ENCODE peak calls at places on chromosomes 13 and 19, in nine cellular contexts. One of them, this sample, is unnamed.

GRCh38 chr19:16397791-16398529 is 73.3 kb downstream of the KLF2 start:
- DNase-seq in PC-3: no peak
- DNase-seq in fibroblast of mammary gland: no peak
- DNase-seq in Peyer's patch: no peak
- DNase-seq in tibial artery: no peak
- DNase-seq in SK-N-SH: no peak
- DNase-seq in Calu3: no peak
- DNase-seq in natural killer cell: no peak
- DNase-seq in AG04449: no peak
- DNase-seq in this sample: no peak

GRCh38 chr19:15378529-15379082 is 981 bp downstream of the AKAP8 start:
- DNase-seq in fibroblast of mammary gland: peak; percentile 44
- DNase-seq in Calu3: peak; percentile 20
- DNase-seq in tibial artery: no peak
- DNase-seq in PC-3: peak; percentile 43
- DNase-seq in Peyer's patch: peak; percentile 59
- DNase-seq in AG04449: no peak
- DNase-seq in natural killer cell: peak; percentile 39
- DNase-seq in SK-N-SH: peak; percentile 62
- DNase-seq in this sample: peak; percentile 55

GRCh38 chr19:12695997-12696365 is 450 bp downstream of the FBXW9 start:
- DNase-seq in SK-N-SH: peak; percentile 59
- DNase-seq in Calu3: no peak
- DNase-seq in tibial artery: no peak
- DNase-seq in PC-3: no peak
- DNase-seq in Peyer's patch: no peak
- DNase-seq in AG04449: no peak
- DNase-seq in natural killer cell: no peak
- DNase-seq in fibroblast of mammary gland: no peak
- DNase-seq in this sample: peak; percentile 23

GRCh38 chr13:83878691-83879410 is 3.4 kb downstream of the SLITRK1 start:
- DNase-seq in Calu3: no peak
- DNase-seq in SK-N-SH: no peak
- DNase-seq in AG04449: no peak
- DNase-seq in tibial artery: no peak
- DNase-seq in fibroblast of mammary gland: no peak
- DNase-seq in PC-3: no peak
- DNase-seq in Peyer's patch: no peak
- DNase-seq in natural killer cell: no peak
- DNase-seq in this sample: no peak

GRCh38 chr19:47886010-47886559 is at the start of gene SULT2A1:
- DNase-seq in SK-N-SH: no peak
- DNase-seq in Calu3: no peak
- DNase-seq in tibial artery: no peak
- DNase-seq in Peyer's patch: no peak
- DNase-seq in fibroblast of mammary gland: no peak
- DNase-seq in PC-3: no peak
- DNase-seq in AG04449: no peak
- DNase-seq in natural killer cell: no peak
- DNase-seq in this sample: no peak

GRCh38 chr13:59024434-59024833 is 1139.3 kb downstream of the DIAPH3 start:
- DNase-seq in tibial artery: no peak
- DNase-seq in natural killer cell: no peak
- DNase-seq in PC-3: no peak
- DNase-seq in Peyer's patch: no peak
- DNase-seq in AG04449: no peak
- DNase-seq in fibroblast of mammary gland: no peak
- DNase-seq in SK-N-SH: no peak
- DNase-seq in Calu3: no peak
- DNase-seq in this sample: peak; percentile 5

GRCh38 chr19:30227661-30228112 is 144.5 kb upstream of the ZNF536 start:
- DNase-seq in natural killer cell: no peak
- DNase-seq in AG04449: no peak
- DNase-seq in Calu3: peak; percentile 68
- DNase-seq in tibial artery: no peak
- DNase-seq in PC-3: peak; percentile 48
- DNase-seq in Peyer's patch: no peak
- DNase-seq in SK-N-SH: peak; percentile 87
- DNase-seq in fibroblast of mammary gland: peak; percentile 12
- DNase-seq in this sample: peak; percentile 52

GRCh38 chr13:33128134-33128533 is 111.9 kb downstream of the KL start:
- DNase-seq in SK-N-SH: no peak
- DNase-seq in natural killer cell: no peak
- DNase-seq in Peyer's patch: no peak
- DNase-seq in PC-3: peak; percentile 22
- DNase-seq in Calu3: no peak
- DNase-seq in AG04449: no peak
- DNase-seq in tibial artery: no peak
- DNase-seq in fibroblast of mammary gland: no peak
- DNase-seq in this sample: no peak

GRCh38 chr13:44013666-44014291 is 134.1 kb downstream of the LACC1 start:
- DNase-seq in fibroblast of mammary gland: peak; percentile 63
- DNase-seq in SK-N-SH: no peak
- DNase-seq in Calu3: no peak
- DNase-seq in PC-3: peak; percentile 33
- DNase-seq in natural killer cell: no peak
- DNase-seq in Peyer's patch: no peak
- DNase-seq in tibial artery: no peak
- DNase-seq in AG04449: peak; percentile 23
- DNase-seq in this sample: peak; percentile 16

GRCh38 chr19:13010038-13010991 is 15.0 kb downstream of the NFIX start:
- DNase-seq in fibroblast of mammary gland: peak; percentile 55
- DNase-seq in PC-3: no peak
- DNase-seq in Peyer's patch: no peak
- DNase-seq in AG04449: no peak
- DNase-seq in natural killer cell: no peak
- DNase-seq in SK-N-SH: no peak
- DNase-seq in tibial artery: peak; percentile 96
- DNase-seq in Calu3: no peak
- DNase-seq in this sample: no peak

GRCh38 chr13:99808786-99809185 is 162.8 kb downstream of the ZIC5 start:
- DNase-seq in Calu3: no peak
- DNase-seq in PC-3: no peak
- DNase-seq in natural killer cell: no peak
- DNase-seq in Peyer's patch: no peak
- DNase-seq in fibroblast of mammary gland: no peak
- DNase-seq in tibial artery: no peak
- DNase-seq in SK-N-SH: no peak
- DNase-seq in AG04449: no peak
- DNase-seq in this sample: no peak

DNA sequence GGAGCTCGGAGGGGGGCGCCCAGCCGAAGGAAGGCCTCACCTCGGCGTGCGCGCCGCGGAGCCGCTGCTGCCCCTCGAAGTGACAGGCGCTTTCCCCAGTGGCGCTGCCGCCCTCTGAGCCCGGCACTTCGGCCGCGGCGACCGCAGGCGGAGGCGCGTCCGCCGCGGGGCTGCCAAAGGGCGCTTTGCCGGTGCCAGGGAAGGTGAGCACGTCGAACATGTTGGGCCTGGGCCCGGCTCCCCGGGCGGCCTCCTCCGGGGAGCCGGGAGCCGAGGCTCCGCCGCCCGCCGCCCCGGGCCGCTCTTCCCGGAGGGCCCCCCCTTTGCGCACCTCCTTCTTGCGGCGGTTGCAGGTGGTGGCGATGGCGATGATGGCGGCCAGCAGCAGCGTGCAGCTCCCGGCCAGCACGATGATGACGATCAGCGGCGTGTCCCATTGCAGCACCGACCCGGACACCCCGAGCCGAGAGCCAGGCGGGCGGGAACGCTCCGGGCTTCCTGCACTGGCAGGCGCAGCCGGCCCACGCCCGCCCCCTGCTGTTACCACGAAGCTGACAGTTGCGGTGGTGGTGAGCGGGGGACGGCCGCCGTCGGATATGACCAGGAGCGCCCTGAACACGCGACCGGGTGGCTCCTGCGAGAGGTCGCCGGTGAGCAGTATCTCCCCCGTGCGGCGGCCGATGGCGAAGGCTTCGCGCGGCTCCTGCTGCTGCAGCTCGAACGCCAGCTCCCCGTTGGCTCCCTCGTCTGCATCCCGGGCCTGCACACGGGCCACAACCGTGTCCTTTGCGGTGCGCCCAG is 2.5 kb downstream of the PCDH8 start:
- DNase-seq in fibroblast of mammary gland: no peak
- DNase-seq in tibial artery: no peak
- DNase-seq in AG04449: no peak
- DNase-seq in natural killer cell: no peak
- DNase-seq in PC-3: no peak
- DNase-seq in SK-N-SH: peak; percentile 88
- DNase-seq in Peyer's patch: no peak
- DNase-seq in Calu3: no peak
- DNase-seq in this sample: peak; percentile 8
- TF ChIP-seq CTCF in fibroblast of mammary gland: no peak
- TF ChIP-seq CTCF in tibial artery: no peak
- TF ChIP-seq CTCF in AG04449: no peak
- TF ChIP-seq CTCF in natural killer cell: no peak
- TF ChIP-seq CTCF in PC-3: no peak
- TF ChIP-seq CTCF in SK-N-SH: peak; percentile 46
- TF ChIP-seq CTCF in Peyer's patch: peak; percentile 46
- TF ChIP-seq CTCF in Calu3: peak; percentile 13
- TF ChIP-seq CTCF in this sample: no peak

GRCh38 chr19:2428027-2428690 is 773 bp upstream of the TIMM13 start:
- DNase-seq in PC-3: no peak
- DNase-seq in fibroblast of mammary gland: peak; percentile 47
- DNase-seq in tibial artery: no peak
- DNase-seq in AG04449: no peak
- DNase-seq in Calu3: no peak
- DNase-seq in natural killer cell: no peak
- DNase-seq in SK-N-SH: peak; percentile 48
- DNase-seq in Peyer's patch: peak; percentile 33
- DNase-seq in this sample: no peak

GRCh38 chr19:2427323-2428026 is at the start of gene TIMM13:
- DNase-seq in Calu3: peak; percentile 91
- DNase-seq in AG04449: peak; percentile 76
- DNase-seq in tibial artery: peak; percentile 98
- DNase-seq in PC-3: peak; percentile 93
- DNase-seq in natural killer cell: peak; percentile 98
- DNase-seq in fibroblast of mammary gland: peak; percentile 94
- DNase-seq in SK-N-SH: peak; percentile 97
- DNase-seq in Peyer's patch: peak; percentile 96
- DNase-seq in this sample: peak; percentile 95

GRCh38 chr19:2425622-2426581 is 1.5 kb downstream of the TIMM13 start:
- DNase-seq in Peyer's patch: no peak
- DNase-seq in Calu3: no peak
- DNase-seq in AG04449: no peak
- DNase-seq in SK-N-SH: no peak
- DNase-seq in tibial artery: no peak
- DNase-seq in natural killer cell: no peak
- DNase-seq in PC-3: no peak
- DNase-seq in fibroblast of mammary gland: no peak
- DNase-seq in this sample: no peak

GRCh38 chr19:2424686-2425621 is 2.4 kb downstream of the TIMM13 start:
- DNase-seq in natural killer cell: no peak
- DNase-seq in Calu3: no peak
- DNase-seq in tibial artery: no peak
- DNase-seq in AG04449: peak; percentile 1
- DNase-seq in PC-3: peak; percentile 66
- DNase-seq in fibroblast of mammary gland: peak; percentile 74
- DNase-seq in SK-N-SH: peak; percentile 80
- DNase-seq in Peyer's patch: no peak
- DNase-seq in this sample: no peak

DNA sequence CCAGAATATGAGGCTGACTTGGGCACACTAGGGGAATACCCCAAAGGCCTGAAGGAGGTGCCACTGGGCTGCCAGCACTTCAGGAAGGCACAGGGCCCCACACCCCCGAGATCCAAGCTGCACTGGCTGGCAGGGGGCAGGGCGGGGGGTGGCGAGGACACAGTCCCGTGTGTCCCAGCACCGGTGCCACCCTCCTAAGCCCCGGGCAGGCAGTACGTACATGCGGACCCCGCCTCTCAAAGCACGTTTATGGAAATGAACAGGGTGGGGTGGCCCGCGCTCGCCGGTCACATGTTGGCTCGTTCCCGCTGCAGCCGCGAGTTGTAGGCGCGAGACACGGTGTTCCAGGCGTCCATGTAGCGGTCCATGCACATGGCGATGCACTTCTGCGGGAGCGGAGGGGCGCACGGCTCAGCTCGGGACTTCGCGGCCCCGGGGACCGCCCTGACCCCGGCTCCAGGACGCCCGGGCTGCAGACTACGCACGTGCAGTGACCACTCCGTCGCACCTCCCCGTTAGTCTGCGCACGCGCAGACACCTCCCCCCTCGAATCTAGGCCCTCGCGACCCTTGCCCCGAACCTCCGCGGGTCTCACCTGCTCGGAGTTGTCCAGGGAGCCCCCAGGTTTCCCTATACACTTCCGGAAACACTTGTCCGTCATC is 594 bp downstream of the TIMM13 start:
- DNase-seq in natural killer cell: peak; percentile 29
- DNase-seq in fibroblast of mammary gland: peak; percentile 36
- DNase-seq in Calu3: peak; percentile 36
- DNase-seq in SK-N-SH: peak; percentile 94
- DNase-seq in PC-3: peak; percentile 45
- DNase-seq in AG04449: no peak
- DNase-seq in tibial artery: no peak
- DNase-seq in Peyer's patch: no peak
- DNase-seq in this sample: peak; percentile 70
- TF ChIP-seq CTCF in natural killer cell: no peak
- TF ChIP-seq CTCF in fibroblast of mammary gland: no peak
- TF ChIP-seq CTCF in Calu3: no peak
- TF ChIP-seq CTCF in SK-N-SH: no peak
- TF ChIP-seq CTCF in PC-3: no peak
- TF ChIP-seq CTCF in AG04449: no peak
- TF ChIP-seq CTCF in tibial artery: no peak
- TF ChIP-seq CTCF in Peyer's patch: no peak
- TF ChIP-seq CTCF in this sample: no peak

DNA sequence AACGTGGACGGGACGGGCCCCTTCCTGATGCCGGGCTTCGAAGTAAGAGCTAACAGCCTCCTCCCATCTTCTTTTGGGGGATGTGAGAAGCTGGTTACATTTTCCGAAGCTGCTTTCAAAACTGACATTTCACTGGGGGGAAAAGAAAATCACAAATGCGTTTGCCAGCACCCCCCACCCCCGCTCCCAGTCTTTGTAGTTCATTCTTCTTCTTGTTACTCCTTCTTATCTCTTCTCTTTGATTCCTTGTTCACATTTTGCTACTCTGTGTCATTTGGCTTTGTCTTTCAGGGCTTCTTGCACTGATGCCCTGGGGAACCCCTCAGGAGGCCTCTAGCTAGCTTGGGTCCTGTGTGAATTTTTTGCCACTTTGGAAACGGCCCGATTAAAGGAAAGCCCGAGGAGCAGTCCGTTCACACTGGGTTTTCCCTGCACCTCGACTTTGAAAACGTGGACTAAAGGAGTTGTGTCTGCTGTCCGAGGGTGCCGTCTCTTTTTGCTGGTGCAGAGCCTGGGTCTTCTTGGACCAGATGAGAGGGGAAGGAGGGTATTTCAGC is 1.3 kb downstream of the CARM1 start:
- DNase-seq in tibial artery: no peak
- DNase-seq in natural killer cell: no peak
- DNase-seq in AG04449: no peak
- DNase-seq in SK-N-SH: no peak
- DNase-seq in PC-3: peak; percentile 19
- DNase-seq in Peyer's patch: no peak
- DNase-seq in Calu3: no peak
- DNase-seq in fibroblast of mammary gland: no peak
- DNase-seq in this sample: no peak
- TF ChIP-seq CTCF in tibial artery: no peak
- TF ChIP-seq CTCF in natural killer cell: no peak
- TF ChIP-seq CTCF in AG04449: no peak
- TF ChIP-seq CTCF in SK-N-SH: no peak
- TF ChIP-seq CTCF in PC-3: no peak
- TF ChIP-seq CTCF in Peyer's patch: no peak
- TF ChIP-seq CTCF in Calu3: no peak
- TF ChIP-seq CTCF in fibroblast of mammary gland: no peak
- TF ChIP-seq CTCF in this sample: no peak

GRCh38 chr13:63901630-63902029 is 2486.0 kb upstream of the PCDH20 start:
- DNase-seq in AG04449: no peak
- DNase-seq in PC-3: no peak
- DNase-seq in natural killer cell: no peak
- DNase-seq in Calu3: no peak
- DNase-seq in Peyer's patch: no peak
- DNase-seq in fibroblast of mammary gland: no peak
- DNase-seq in tibial artery: no peak
- DNase-seq in SK-N-SH: no peak
- DNase-seq in this sample: no peak
- TF ChIP-seq CTCF in AG04449: no peak
- TF ChIP-seq CTCF in PC-3: peak; percentile 16
- TF ChIP-seq CTCF in natural killer cell: no peak
- TF ChIP-seq CTCF in Calu3: no peak
- TF ChIP-seq CTCF in Peyer's patch: no peak
- TF ChIP-seq CTCF in fibroblast of mammary gland: no peak
- TF ChIP-seq CTCF in tibial artery: no peak
- TF ChIP-seq CTCF in SK-N-SH: no peak
- TF ChIP-seq CTCF in this sample: no peak